ENCODE peak calls at places on chromosomes 3 and 15, in four cellular contexts. R, S, C and A are unnamed samples.

GRCh38 chr3:44136421-44136820 is 105.3 kb upstream of the TOPAZ1 start:
- DNase-seq in R (no peak), S (peak; percentile 12), C (no peak), A (no peak)

GRCh38 chr3:124276163-124276862 is 284.4 kb upstream of the ROPN1 start:
- DNase-seq in R (no peak), S (no peak), C (no peak), A (no peak)

GRCh38 chr3:16409032-16409431 is 104.5 kb downstream of the RFTN1 start:
- DNase-seq in R (no peak), S (no peak), C (no peak), A (no peak)

GRCh38 chr3:62201438-62202035 is 171.8 kb downstream of the FEZF2 start:
- DNase-seq in R (no peak), S (peak; percentile 68), C (peak; percentile 44), A (peak; percentile 4)

GRCh38 chr3:32703491-32703968 is 18.5 kb downstream of the CNOT10 start:
- DNase-seq in R (no peak), S (peak; percentile 29), C (no peak), A (no peak)

GRCh38 chr3:103421460-103421859 is 986.6 kb downstream of the ZPLD1 start:
- DNase-seq in R (no peak), S (no peak), C (no peak), A (no peak)

GRCh38 chr3:123678108-123678511 is 93.3 kb upstream of the HACD2 start:
- DNase-seq in R (no peak), S (peak; percentile 76), C (no peak), A (no peak)

GRCh38 chr3:120604784-120605183 is 8.6 kb downstream of the NDUFB4 start:
- DNase-seq in R (no peak), S (no peak), C (no peak), A (no peak)

GRCh38 chr15:57479005-57479404 is 102.7 kb downstream of the CGNL1 start:
- DNase-seq in R (no peak), S (no peak), C (no peak), A (no peak)

GRCh38 chr3:51389423-51390183 is 1.5 kb upstream of the RBM15B start:
- DNase-seq in R (no peak), S (peak; percentile 62), C (peak; percentile 39), A (no peak)

GRCh38 chr15:97014001-97014400 is 683.5 kb downstream of the NR2F2 start:
- DNase-seq in R (no peak), S (no peak), C (no peak), A (no peak)

GRCh38 chr3:117219296-117219695 is 509.7 kb downstream of the TUSC7 start:
- DNase-seq in R (no peak), S (no peak), C (no peak), A (no peak)

GRCh38 chr3:17047904-17048303 is 163.1 kb downstream of the PLCL2 start:
- DNase-seq in R (no peak), S (no peak), C (no peak), A (no peak)

GRCh38 chr3:129702934-129703712 is 96.6 kb upstream of the PLXND1 start:
- DNase-seq in R (no peak), S (peak; percentile 4), C (no peak), A (no peak)

GRCh38 chr15:41892621-41893421 is 1.0 kb downstream of the SPTBN5 start:
- DNase-seq in R (no peak), S (no peak), C (no peak), A (no peak)

GRCh38 chr15:51706347-51706746 is 25.0 kb downstream of the SCG3 start:
- DNase-seq in R (no peak), S (no peak), C (no peak), A (no peak)

GRCh38 chr3:97360804-97361203 is 403.8 kb upstream of the ARL6 start:
- DNase-seq in R (no peak), S (no peak), C (no peak), A (no peak)

GRCh38 chr3:14822875-14823807 is 4.4 kb downstream of the FGD5 start:
- DNase-seq in R (no peak), S (peak; percentile 30), C (no peak), A (no peak)